ENCODE peak calls at places on chromosomes 13 and 19, in ten cellular contexts. S, I, O, E, Y, H, V, P, J and Z are unnamed samples.

GRCh38 chr13:95480131-95480545 is 72.4 kb upstream of the CLDN10 start:
- DNase-seq in V (peak; percentile 17), Y (no peak), S (no peak), I (no peak), O (no peak), P (no peak), E (no peak), H (peak; percentile 5), J (no peak), Z (peak; percentile 7)

GRCh38 chr19:38434549-38435051 is 1.1 kb downstream of the RYR1 start:
- DNase-seq in O (no peak), S (peak; percentile 95), P (no peak), V (no peak), I (no peak), Y (no peak), H (no peak), E (no peak), J (no peak), Z (no peak)

GRCh38 chr13:29514720-29515310 is 80.7 kb downstream of the SLC7A1 start:
- DNase-seq in E (no peak), S (no peak), I (no peak), H (no peak), Y (no peak), O (no peak), V (no peak), P (no peak), J (no peak), Z (no peak)

GRCh38 chr13:107865643-107866006 is 349.7 kb downstream of the LIG4 start:
- DNase-seq in Y (peak; percentile 38), H (no peak), S (no peak), E (no peak), V (no peak), O (no peak), I (no peak), J (no peak), P (no peak), Z (no peak)

GRCh38 chr13:64850017-64850416 is 2380.1 kb downstream of the PCDH9 start:
- DNase-seq in P (no peak), Y (no peak), I (no peak), J (no peak), O (no peak), S (no peak), H (no peak), E (no peak), V (no peak), Z (no peak)

GRCh38 chr13:95128045-95128643 is 173.1 kb downstream of the ABCC4 start:
- DNase-seq in P (no peak), J (no peak), H (no peak), E (no peak), S (no peak), I (no peak), O (no peak), Y (peak; percentile 54), V (peak; percentile 22), Z (no peak)

GRCh38 chr13:113511361-113511760 is 20.9 kb upstream of the DCUN1D2 start:
- DNase-seq in S (no peak), I (no peak), V (no peak), O (no peak), J (no peak), Y (no peak), E (no peak), H (no peak), P (no peak), Z (no peak)

GRCh38 chr19:17998827-17999150 is 9.2 kb upstream of the ARRDC2 start:
- DNase-seq in Y (no peak), I (no peak), O (no peak), E (no peak), P (no peak), V (no peak), S (no peak), J (no peak), H (no peak), Z (no peak)

GRCh38 chr19:3075605-3076431 is 13.5 kb upstream of the TLE5 start:
- DNase-seq in O (no peak), V (peak; percentile 56), S (peak; percentile 67), J (peak; percentile 66), H (no peak), I (peak; percentile 68), E (no peak), Y (no peak), P (no peak), Z (no peak)